ENCODE peak calls at places on chromosomes 6 and 20, in ten cellular contexts. L is spleen; D is caudate nucleus; P is activated CD4-positive, CD25-positive, alpha-beta regulatory T cell treated with anti-CD3 and anti-CD28 coated beads, Interleukin-2, amount 50 U/mL, for 16 hours; T is A549; Y is stimulated activated CD8-positive, alpha-beta memory T cell treated with anti-CD3 and anti-CD28 coated beads, Interleukin-7, amount 100 ng/mL, for 48 hours; C is ureter; U is HT-29; W is CD4-positive, CD25-positive, alpha-beta regulatory T cell; K is left colon. M is an unnamed sample.

GRCh38 chr20:50635676-50636600 is 55.4 kb downstream of the RIPOR3 start:
- DNase-seq in W (peak; percentile 15), U (peak; percentile 89), Y (peak; percentile 36), L (peak; percentile 84), D (no peak), C (peak; percentile 58), P (no peak), T (peak; percentile 85), K (peak; percentile 78), M (peak; percentile 75)

GRCh38 chr6:20900396-20901160 is 366.3 kb downstream of the CDKAL1 start:
- DNase-seq in W (no peak), C (no peak), K (no peak), T (no peak), L (no peak), Y (no peak), D (no peak), U (no peak), P (no peak), M (no peak)

GRCh38 chr6:85580878-85581267 is 12.8 kb downstream of the SNX14 start:
- DNase-seq in U (no peak), W (no peak), K (no peak), Y (no peak), P (no peak), L (no peak), C (no peak), T (no peak), D (no peak), M (no peak)

GRCh38 chr6:22892452-22892851 is 323.1 kb downstream of the HDGFL1 start:
- DNase-seq in Y (no peak), T (peak; percentile 25), D (no peak), U (no peak), P (no peak), L (no peak), C (no peak), W (no peak), K (no peak), M (no peak)

GRCh38 chr6:96391776-96392175 is 129.8 kb upstream of the UFL1 start:
- DNase-seq in P (no peak), D (no peak), L (no peak), Y (no peak), U (peak; percentile 52), K (peak; percentile 16), W (no peak), T (no peak), C (no peak), M (peak; percentile 93)

GRCh38 chr6:8182209-8182845 is 80.0 kb upstream of the EEF1E1 start:
- DNase-seq in T (no peak), D (no peak), W (no peak), Y (no peak), L (no peak), K (no peak), P (no peak), U (no peak), C (no peak), M (no peak)

GRCh38 chr20:35604444-35604750 is 11.2 kb upstream of the SPAG4 start:
- DNase-seq in Y (no peak), U (peak; percentile 48), L (peak; percentile 66), K (peak; percentile 77), D (no peak), T (no peak), P (no peak), C (no peak), W (no peak), M (peak; percentile 61)

GRCh38 chr6:14135865-14136539 is 18.4 kb downstream of the CD83 start:
- DNase-seq in D (no peak), K (no peak), T (no peak), Y (no peak), U (no peak), C (no peak), P (no peak), L (no peak), W (no peak), M (no peak)

GRCh38 chr20:5770987-5771318 is 20.8 kb downstream of the SHLD1 start:
- DNase-seq in L (no peak), T (no peak), U (no peak), D (no peak), K (no peak), Y (no peak), C (no peak), P (no peak), W (no peak), M (no peak)

GRCh38 chr20:24673678-24674570 is 204.5 kb downstream of the SYNDIG1 start:
- DNase-seq in P (no peak), D (no peak), Y (no peak), T (no peak), U (no peak), C (no peak), W (no peak), L (peak; percentile 48), K (no peak), M (no peak)

GRCh38 chr20:137668-138131 is 4.7 kb upstream of the DEFB126 start:
- DNase-seq in Y (no peak), W (no peak), P (no peak), K (no peak), L (no peak), T (peak; percentile 34), D (no peak), C (no peak), U (peak; percentile 52), M (no peak)